ENCODE peak calls at places on chromosomes 11 and 22, in five cellular contexts. One of them, this sample, is unnamed.

GRCh38 chr11:40290031-40290650 is 1169.3 kb downstream of the LRRC4C start:
- DNase-seq in HCT116: no peak
- DNase-seq in GM23338: no peak
- DNase-seq in HL-60: no peak
- DNase-seq in A549: no peak
- DNase-seq in this sample: no peak

GRCh38 chr11:115454525-115454924 is 49.7 kb downstream of the CADM1 start:
- DNase-seq in GM23338: no peak
- DNase-seq in HL-60: no peak
- DNase-seq in A549: no peak
- DNase-seq in HCT116: no peak
- DNase-seq in this sample: no peak

GRCh38 chr11:68546555-68546954 is 86.0 kb downstream of the PPP6R3 start:
- DNase-seq in HL-60: no peak
- DNase-seq in HCT116: no peak
- DNase-seq in GM23338: no peak
- DNase-seq in A549: peak; percentile 45
- DNase-seq in this sample: no peak

GRCh38 chr11:57546869-57547518 is 9.6 kb downstream of the SMTNL1 start:
- DNase-seq in GM23338: peak; percentile 67
- DNase-seq in HL-60: no peak
- DNase-seq in HCT116: no peak
- DNase-seq in A549: peak; percentile 50
- DNase-seq in this sample: no peak

GRCh38 chr11:29534831-29535230 is 482.0 kb downstream of the KCNA4 start:
- DNase-seq in HCT116: no peak
- DNase-seq in A549: no peak
- DNase-seq in GM23338: no peak
- DNase-seq in HL-60: no peak
- DNase-seq in this sample: no peak

GRCh38 chr11:35352107-35352888 is 67.1 kb downstream of the SLC1A2 start:
- DNase-seq in HL-60: no peak
- DNase-seq in GM23338: no peak
- DNase-seq in HCT116: no peak
- DNase-seq in A549: no peak
- DNase-seq in this sample: no peak

GRCh38 chr11:12973529-12974181 is 35.5 kb upstream of the RASSF10 start:
- DNase-seq in GM23338: no peak
- DNase-seq in A549: no peak
- DNase-seq in HL-60: no peak
- DNase-seq in HCT116: no peak
- DNase-seq in this sample: no peak

GRCh38 chr22:22884888-22885840 is 2.5 kb upstream of the IGLL5 start:
- DNase-seq in GM23338: no peak
- DNase-seq in A549: no peak
- DNase-seq in HCT116: no peak
- DNase-seq in HL-60: no peak
- DNase-seq in this sample: no peak

GRCh38 chr11:32358729-32359128 is 76.6 kb downstream of the WT1 start:
- DNase-seq in HL-60: no peak
- DNase-seq in A549: no peak
- DNase-seq in GM23338: peak; percentile 17
- DNase-seq in HCT116: no peak
- DNase-seq in this sample: no peak

GRCh38 chr11:8258289-8258688 is 5.4 kb downstream of the LMO1 start:
- DNase-seq in GM23338: no peak
- DNase-seq in A549: no peak
- DNase-seq in HCT116: no peak
- DNase-seq in HL-60: peak; percentile 35
- DNase-seq in this sample: no peak

GRCh38 chr11:64492561-64492960 is 98.5 kb upstream of the SLC22A12 start:
- DNase-seq in HCT116: no peak
- DNase-seq in HL-60: no peak
- DNase-seq in A549: no peak
- DNase-seq in GM23338: no peak
- DNase-seq in this sample: no peak
- TF ChIP-seq REST in HCT116: no peak
- TF ChIP-seq REST in HL-60: no peak
- TF ChIP-seq REST in A549: no peak
- TF ChIP-seq REST in GM23338: no peak
- TF ChIP-seq REST in this sample: no peak

GRCh38 chr22:25119609-25120008 is 80.0 kb upstream of the CRYBB3 start:
- DNase-seq in HL-60: no peak
- DNase-seq in GM23338: no peak
- DNase-seq in A549: no peak
- DNase-seq in HCT116: no peak
- DNase-seq in this sample: no peak

GRCh38 chr22:25123677-25124076 is 76.0 kb upstream of the CRYBB3 start:
- DNase-seq in HCT116: no peak
- DNase-seq in GM23338: no peak
- DNase-seq in HL-60: no peak
- DNase-seq in A549: no peak
- DNase-seq in this sample: no peak

GRCh38 chr22:25120761-25121212 is 78.9 kb upstream of the CRYBB3 start:
- DNase-seq in A549: peak; percentile 35
- DNase-seq in HCT116: no peak
- DNase-seq in HL-60: no peak
- DNase-seq in GM23338: no peak
- DNase-seq in this sample: no peak

GRCh38 chr22:25122136-25122764 is 77.4 kb upstream of the CRYBB3 start:
- DNase-seq in HCT116: no peak
- DNase-seq in GM23338: no peak
- DNase-seq in A549: no peak
- DNase-seq in HL-60: no peak
- DNase-seq in this sample: no peak

DNA sequence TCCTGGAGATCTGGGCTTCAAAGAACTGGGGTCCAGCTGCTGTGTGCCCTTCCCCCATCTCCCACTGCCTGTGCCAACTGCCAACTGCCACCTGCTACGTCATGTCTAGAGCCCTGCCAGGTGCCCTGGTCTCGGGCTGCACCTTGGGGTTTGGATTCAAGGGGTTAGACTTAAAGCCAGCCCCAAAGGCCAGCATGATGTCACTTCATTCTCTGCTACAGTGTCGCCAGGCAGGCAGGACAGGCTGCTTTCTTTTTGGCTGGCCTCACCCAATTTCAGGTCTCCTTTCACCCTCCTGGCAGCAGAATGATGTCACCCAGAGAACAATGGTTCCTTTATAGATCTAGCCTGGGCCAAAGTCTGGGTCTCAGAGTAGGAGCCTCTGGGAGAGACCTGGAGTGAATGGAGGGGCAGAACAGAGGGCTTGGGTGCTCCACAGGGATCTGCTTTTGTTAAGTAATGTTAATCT is 79.5 kb upstream of the CRYBB3 start:
- DNase-seq in A549: peak; percentile 49
- DNase-seq in HCT116: peak; percentile 79
- DNase-seq in GM23338: peak; percentile 59
- DNase-seq in HL-60: no peak
- DNase-seq in this sample: no peak
- TF ChIP-seq REST in A549: no peak
- TF ChIP-seq REST in HCT116: no peak
- TF ChIP-seq REST in GM23338: no peak
- TF ChIP-seq REST in HL-60: no peak
- TF ChIP-seq REST in this sample: no peak

DNA sequence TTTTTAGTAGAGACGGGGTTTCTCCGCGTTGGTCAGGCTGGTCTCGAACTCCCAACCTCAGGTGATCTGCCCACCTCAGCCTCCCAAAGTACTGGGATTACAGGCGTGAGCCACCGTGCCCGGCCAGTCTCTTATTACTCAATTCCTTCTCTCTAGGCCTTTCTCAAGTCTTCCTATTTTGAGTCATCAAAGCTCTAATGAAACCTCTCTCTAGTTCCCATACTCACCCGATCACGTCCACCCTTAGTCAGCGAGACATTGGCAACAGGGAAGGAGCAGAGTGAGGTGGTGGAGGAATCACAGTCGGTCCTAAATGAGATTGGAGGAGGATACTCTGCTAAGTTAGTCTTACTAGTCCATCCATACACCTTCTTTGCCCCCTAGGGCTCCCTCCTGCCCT is 5.0 kb downstream of the BSCL2 start:
- DNase-seq in HL-60: no peak
- DNase-seq in GM23338: no peak
- DNase-seq in HCT116: no peak
- DNase-seq in A549: no peak
- DNase-seq in this sample: no peak
- TF ChIP-seq REST in HL-60: no peak
- TF ChIP-seq REST in GM23338: no peak
- TF ChIP-seq REST in HCT116: no peak
- TF ChIP-seq REST in A549: no peak
- TF ChIP-seq REST in this sample: no peak

DNA sequence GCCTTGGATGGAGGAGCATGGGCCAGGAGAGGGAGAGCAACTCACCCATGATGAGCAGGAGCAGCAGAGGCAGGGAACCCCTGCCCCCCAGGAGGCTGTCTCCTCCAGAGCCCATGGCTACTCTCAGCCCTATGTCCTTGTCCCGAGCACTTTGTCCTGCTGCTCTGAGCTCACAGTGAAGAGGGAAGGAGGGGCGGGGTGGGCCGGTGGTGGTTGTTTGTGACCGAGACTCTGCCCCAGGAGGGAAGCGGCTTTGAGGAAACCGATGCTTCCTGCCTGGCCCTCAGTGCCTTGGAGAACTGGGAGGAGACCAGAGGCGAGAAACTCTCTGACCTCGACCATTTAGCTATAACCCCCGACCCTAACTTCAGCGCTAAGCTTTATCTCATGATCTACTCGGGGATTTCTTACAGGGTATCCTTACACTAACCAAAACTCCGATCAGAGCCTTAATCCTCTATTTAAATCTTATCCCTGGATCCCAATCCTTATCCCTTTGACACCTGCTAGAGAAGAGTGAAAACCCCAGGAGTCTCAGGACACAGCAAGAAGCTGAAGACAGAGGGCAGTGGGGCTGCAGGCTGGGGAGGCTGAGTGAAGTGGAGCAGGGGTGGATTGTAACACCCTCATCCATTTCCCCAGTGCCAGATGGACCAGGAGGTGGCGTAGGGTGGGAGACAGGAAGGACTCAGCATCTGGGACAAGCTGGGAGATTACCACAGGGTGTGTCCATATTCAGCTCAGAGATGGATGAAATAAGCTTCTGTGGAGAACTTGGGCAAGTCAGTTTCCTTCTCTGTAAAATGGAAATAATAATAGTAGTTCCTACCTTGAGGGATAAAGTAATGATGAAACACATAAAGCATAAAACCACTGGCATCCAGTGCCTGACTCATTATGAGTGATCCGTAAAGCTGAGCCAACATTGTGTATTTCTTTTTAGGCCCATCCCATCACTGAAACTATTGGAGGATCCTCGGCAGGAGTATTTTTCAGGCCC is at the start of gene ROBO4:
- DNase-seq in A549: no peak
- DNase-seq in HL-60: no peak
- DNase-seq in HCT116: peak; percentile 22
- DNase-seq in GM23338: no peak
- DNase-seq in this sample: peak; percentile 57
- TF ChIP-seq REST in A549: no peak
- TF ChIP-seq REST in HL-60: no peak
- TF ChIP-seq REST in HCT116: no peak
- TF ChIP-seq REST in GM23338: no peak
- TF ChIP-seq REST in this sample: no peak

GRCh38 chr22:43310798-43311197 is 32.4 kb downstream of the SCUBE1 start:
- DNase-seq in HCT116: no peak
- DNase-seq in A549: no peak
- DNase-seq in HL-60: no peak
- DNase-seq in GM23338: no peak
- DNase-seq in this sample: no peak

GRCh38 chr22:43312608-43313007 is 30.6 kb downstream of the SCUBE1 start:
- DNase-seq in HL-60: no peak
- DNase-seq in A549: no peak
- DNase-seq in GM23338: no peak
- DNase-seq in HCT116: no peak
- DNase-seq in this sample: no peak

GRCh38 chr22:43315687-43316217 is 27.4 kb downstream of the SCUBE1 start:
- DNase-seq in GM23338: no peak
- DNase-seq in HCT116: no peak
- DNase-seq in A549: no peak
- DNase-seq in HL-60: no peak
- DNase-seq in this sample: no peak

GRCh38 chr22:43314611-43315010 is 28.6 kb downstream of the SCUBE1 start:
- DNase-seq in GM23338: no peak
- DNase-seq in A549: no peak
- DNase-seq in HCT116: no peak
- DNase-seq in HL-60: no peak
- DNase-seq in this sample: no peak

GRCh38 chr22:43313497-43314474 is 29.4 kb downstream of the SCUBE1 start:
- DNase-seq in HL-60: no peak
- DNase-seq in GM23338: peak; percentile 27
- DNase-seq in A549: no peak
- DNase-seq in HCT116: no peak
- DNase-seq in this sample: no peak
- TF ChIP-seq REST in HL-60: no peak
- TF ChIP-seq REST in GM23338: no peak
- TF ChIP-seq REST in A549: no peak
- TF ChIP-seq REST in HCT116: no peak
- TF ChIP-seq REST in this sample: no peak

DNA sequence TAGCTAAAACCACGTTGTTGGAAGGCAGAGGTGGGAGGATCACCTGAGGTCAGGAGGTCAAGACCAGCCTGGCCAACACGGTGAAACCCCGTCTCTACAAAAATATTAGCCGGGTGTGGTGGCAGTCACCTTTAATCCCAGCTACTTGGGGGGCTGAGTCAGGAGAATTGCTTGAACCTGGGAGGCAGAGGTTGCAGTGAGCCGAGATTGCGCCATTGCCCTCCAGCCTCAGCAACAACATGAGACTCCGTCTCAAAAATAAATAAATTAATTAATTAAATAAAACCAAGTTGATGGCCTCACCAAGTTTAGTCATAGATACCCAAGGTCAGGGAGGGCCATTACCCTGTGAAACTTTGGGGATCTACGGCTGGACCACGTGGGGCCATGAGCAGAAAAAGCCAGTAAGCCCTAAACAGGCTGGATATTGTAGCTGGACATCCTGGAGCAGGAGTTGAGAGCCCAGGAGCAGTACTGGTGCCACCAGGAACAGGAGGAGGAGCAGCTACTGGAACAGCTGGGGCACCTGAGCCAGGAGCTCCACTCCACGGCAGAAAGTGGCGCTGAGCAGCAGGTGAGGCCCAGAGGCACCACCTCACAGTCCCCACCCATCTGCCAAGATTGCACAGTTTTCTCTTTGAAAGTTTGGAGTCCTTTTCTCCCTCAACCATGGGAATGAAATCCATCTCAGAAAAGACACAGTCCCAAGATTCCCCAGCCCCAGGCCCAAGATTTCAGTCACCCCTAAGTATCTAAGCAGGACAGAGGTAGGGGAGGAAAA is 50.5 kb downstream of the BTG4 start:
- DNase-seq in HCT116: no peak
- DNase-seq in HL-60: no peak
- DNase-seq in GM23338: no peak
- DNase-seq in A549: no peak
- DNase-seq in this sample: no peak
- TF ChIP-seq REST in HCT116: no peak
- TF ChIP-seq REST in HL-60: no peak
- TF ChIP-seq REST in GM23338: no peak
- TF ChIP-seq REST in A549: no peak
- TF ChIP-seq REST in this sample: no peak

GRCh38 chr22:28259774-28260173 is 340.7 kb upstream of the PITPNB start:
- DNase-seq in A549: no peak
- DNase-seq in GM23338: no peak
- DNase-seq in HCT116: no peak
- DNase-seq in HL-60: no peak
- DNase-seq in this sample: no peak

GRCh38 chr22:28260619-28261018 is 341.6 kb upstream of the PITPNB start:
- DNase-seq in GM23338: no peak
- DNase-seq in HL-60: no peak
- DNase-seq in HCT116: no peak
- DNase-seq in A549: no peak
- DNase-seq in this sample: no peak
- TF ChIP-seq REST in GM23338: no peak
- TF ChIP-seq REST in HL-60: no peak
- TF ChIP-seq REST in HCT116: no peak
- TF ChIP-seq REST in A549: no peak
- TF ChIP-seq REST in this sample: no peak

This sample was measured in Panc1.